ENCODE peak calls at places on chromosomes 7 and 10, in five cellular contexts. E, G, C, J and P are unnamed samples.

GRCh38 chr10:21284301-21284700 is 241.2 kb downstream of the SKIDA1 start:
- DNase-seq in E (no peak), G (no peak), C (no peak), J (no peak), P (no peak)

GRCh38 chr7:16650266-16650665 is 4.3 kb downstream of the BZW2 start:
- DNase-seq in E (no peak), G (no peak), C (peak), J (no peak), P (no peak)

GRCh38 chr10:44396671-44397191 is 11.8 kb upstream of the CXCL12 start:
- DNase-seq in E (no peak), G (no peak), C (no peak), J (no peak), P (no peak)

GRCh38 chr7:33326485-33326848 is 197.1 kb downstream of the BBS9 start:
- DNase-seq in E (no peak), G (no peak), C (no peak), J (no peak), P (no peak)

GRCh38 chr7:147415991-147416390 is 1174.6 kb upstream of the C7orf33 start:
- DNase-seq in E (no peak), G (no peak), C (no peak), J (no peak), P (no peak)

GRCh38 chr10:110505130-110505815 is 7.6 kb downstream of the DUSP5 start:
- DNase-seq in E (no peak), G (no peak), C (no peak), J (no peak), P (no peak)

GRCh38 chr7:128437426-128438332 is 18.0 kb upstream of the HILPDA start:
- DNase-seq in E (no peak), G (no peak), C (no peak), J (no peak), P (no peak)

GRCh38 chr7:101882595-101883564 is 65.5 kb downstream of the CUX1 start:
- DNase-seq in E (peak), G (peak), C (peak), J (peak), P (peak)

GRCh38 chr7:138865843-138866242 is 67.8 kb upstream of the ATP6V0A4 start:
- DNase-seq in E (no peak), G (no peak), C (peak), J (no peak), P (no peak)

GRCh38 chr7:106979551-106980357 is 64.8 kb upstream of the PRKAR2B start:
- DNase-seq in E (no peak), G (no peak), C (no peak), J (peak), P (no peak)

GRCh38 chr7:117230276-117231046 is 92.4 kb downstream of the WNT2 start:
- DNase-seq in E (peak), G (no peak), C (no peak), J (no peak), P (no peak)

GRCh38 chr7:30269398-30269964 is 14.9 kb upstream of the ZNRF2 start:
- DNase-seq in E (no peak), G (no peak), C (no peak), J (no peak), P (no peak)

GRCh38 chr10:31263903-31264302 is 55.1 kb upstream of the ZEB1 start:
- DNase-seq in E (no peak), G (no peak), C (peak), J (no peak), P (no peak)

GRCh38 chr7:135211179-135211945 is at the start of gene WDR91:
- DNase-seq in E (peak), G (peak), C (peak), J (peak), P (peak)

GRCh38 chr7:94923412-94923811 is 16.0 kb downstream of the PPP1R9A start:
- DNase-seq in E (no peak), G (no peak), C (no peak), J (no peak), P (no peak)

GRCh38 chr7:153524070-153524601 is 528.1 kb upstream of the DPP6 start:
- DNase-seq in E (no peak), G (no peak), C (no peak), J (peak), P (no peak)

GRCh38 chr7:44914992-44915607 is 29.8 kb upstream of the PURB start:
- DNase-seq in E (no peak), G (no peak), C (no peak), J (no peak), P (no peak)

GRCh38 chr7:21500117-21500516 is 42.7 kb upstream of the DNAH11 start:
- DNase-seq in E (no peak), G (no peak), C (no peak), J (no peak), P (no peak)

GRCh38 chr7:40231796-40232195 is 97.0 kb downstream of the SUGCT start:
- DNase-seq in E (no peak), G (no peak), C (no peak), J (no peak), P (no peak)

GRCh38 chr10:70617798-70618568 is 15.4 kb upstream of the PRF1 start:
- DNase-seq in E (peak), G (no peak), C (peak), J (no peak), P (peak)

GRCh38 chr7:157568785-157569584 is 232.2 kb downstream of the DNAJB6 start:
- DNase-seq in E (peak), G (peak), C (peak), J (peak), P (no peak)

GRCh38 chr7:137992042-137992737 is 9.7 kb downstream of the CREB3L2 start:
- DNase-seq in E (peak), G (peak), C (peak), J (no peak), P (no peak)

GRCh38 chr10:114751856-114752255 is 69.7 kb upstream of the FHIP2A start:
- DNase-seq in E (no peak), G (no peak), C (peak), J (no peak), P (no peak)

GRCh38 chr10:72030762-72031543 is 57.4 kb downstream of the SPOCK2 start:
- DNase-seq in E (peak), G (peak), C (no peak), J (peak), P (no peak)

GRCh38 chr7:108002726-108003590 is at the start of gene LAMB1:
- DNase-seq in E (peak), G (peak), C (peak), J (peak), P (no peak)

GRCh38 chr10:127447197-127447596 is 101.9 kb upstream of the NPS start:
- DNase-seq in E (no peak), G (no peak), C (no peak), J (no peak), P (no peak)

GRCh38 chr7:84529480-84530205 is 335.1 kb upstream of the SEMA3A start:
- DNase-seq in E (peak), G (no peak), C (peak), J (no peak), P (peak)

GRCh38 chr7:143288836-143289235 is 685 bp downstream of the CASP2 start:
- DNase-seq in E (no peak), G (no peak), C (no peak), J (no peak), P (no peak)

GRCh38 chr10:69215405-69216176 is 4.5 kb upstream of the HKDC1 start:
- DNase-seq in E (no peak), G (no peak), C (no peak), J (no peak), P (no peak)

GRCh38 chr7:43531700-43532099 is 51.2 kb upstream of the STK17A start:
- DNase-seq in E (no peak), G (no peak), C (no peak), J (no peak), P (no peak)

GRCh38 chr10:16644146-16644545 is 122.5 kb upstream of the C1QL3 start:
- DNase-seq in E (peak), G (no peak), C (peak), J (no peak), P (peak)

GRCh38 chr7:56053379-56053778 is 1.8 kb downstream of the CCT6A start:
- DNase-seq in E (no peak), G (no peak), C (no peak), J (no peak), P (no peak)

GRCh38 chr10:112792487-112793196 is 157.4 kb upstream of the TCF7L2 start:
- DNase-seq in E (peak), G (no peak), C (peak), J (peak), P (no peak)

GRCh38 chr10:80131499-80131901 is 1.0 kb upstream of the PLAC9 start:
- DNase-seq in E (no peak), G (no peak), C (no peak), J (no peak), P (no peak)

GRCh38 chr7:128874140-128875031 is 11.7 kb downstream of the ATP6V1F start:
- DNase-seq in E (no peak), G (peak), C (no peak), J (peak), P (no peak)